ENCODE peak calls at places on chromosomes 11 and 22, in five cellular contexts. F, U, M, P and V are unnamed samples.
A peak's percentile ranks its signal among the peaks of the same experiment; 100 is the strongest.

GRCh38 chr11:24234822-24235508 is 261.9 kb upstream of the LUZP2 start:
- DNase-seq in F (no peak), U (no peak), M (peak; percentile 41), P (peak; percentile 59), V (no peak)

GRCh38 chr11:62680825-62681240 is 2.0 kb upstream of the UBXN1 start:
- DNase-seq in F (no peak), U (no peak), M (peak; percentile 90), P (peak; percentile 88), V (no peak)

GRCh38 chr11:112087212-112087611 is 539 bp downstream of the SDHD start:
- DNase-seq in F (no peak), U (no peak), M (peak; percentile 2), P (no peak), V (no peak)

GRCh38 chr22:45468872-45469572 is 33.7 kb upstream of the FBLN1 start:
- DNase-seq in F (no peak), U (no peak), M (no peak), P (peak; percentile 19), V (no peak)

GRCh38 chr11:68589817-68590216 is 94.5 kb upstream of the GAL start:
- DNase-seq in F (no peak), U (no peak), M (no peak), P (no peak), V (no peak)

GRCh38 chr22:23581252-23581634 is 1.2 kb upstream of the IGLL1 start:
- DNase-seq in F (no peak), U (no peak), M (no peak), P (no peak), V (no peak)

GRCh38 chr11:2762451-2762850 is 62.7 kb upstream of the KCNQ1OT1 start:
- DNase-seq in F (peak; percentile 26), U (no peak), M (no peak), P (no peak), V (no peak)

GRCh38 chr11:120756931-120757330 is 245.4 kb downstream of the GRIK4 start:
- DNase-seq in F (no peak), U (no peak), M (no peak), P (no peak), V (no peak)

GRCh38 chr22:23369054-23369685 is 188.9 kb downstream of the BCR start:
- DNase-seq in F (no peak), U (no peak), M (no peak), P (no peak), V (no peak)

GRCh38 chr11:57649826-57650738 is at the start of gene YPEL4:
- DNase-seq in F (peak; percentile 68), U (no peak), M (peak; percentile 87), P (peak; percentile 85), V (no peak)

GRCh38 chr11:61955416-61956135 is 5.4 kb downstream of the BEST1 start:
- DNase-seq in F (peak; percentile 43), U (no peak), M (peak; percentile 45), P (no peak), V (no peak)

GRCh38 chr11:77046060-77046501 is 11.9 kb downstream of the B3GNT6 start:
- DNase-seq in F (peak; percentile 67), U (peak; percentile 61), M (peak; percentile 25), P (peak; percentile 13), V (no peak)

GRCh38 chr11:34916014-34916809 is at the start of the genes APIP and PDHX:
- DNase-seq in F (peak; percentile 92), U (peak; percentile 99), M (peak; percentile 100), P (peak; percentile 99), V (peak; percentile 93)
- TF ChIP-seq CTCF in F (no peak), U (no peak), M (no peak), P (no peak), V (no peak)

DNA sequence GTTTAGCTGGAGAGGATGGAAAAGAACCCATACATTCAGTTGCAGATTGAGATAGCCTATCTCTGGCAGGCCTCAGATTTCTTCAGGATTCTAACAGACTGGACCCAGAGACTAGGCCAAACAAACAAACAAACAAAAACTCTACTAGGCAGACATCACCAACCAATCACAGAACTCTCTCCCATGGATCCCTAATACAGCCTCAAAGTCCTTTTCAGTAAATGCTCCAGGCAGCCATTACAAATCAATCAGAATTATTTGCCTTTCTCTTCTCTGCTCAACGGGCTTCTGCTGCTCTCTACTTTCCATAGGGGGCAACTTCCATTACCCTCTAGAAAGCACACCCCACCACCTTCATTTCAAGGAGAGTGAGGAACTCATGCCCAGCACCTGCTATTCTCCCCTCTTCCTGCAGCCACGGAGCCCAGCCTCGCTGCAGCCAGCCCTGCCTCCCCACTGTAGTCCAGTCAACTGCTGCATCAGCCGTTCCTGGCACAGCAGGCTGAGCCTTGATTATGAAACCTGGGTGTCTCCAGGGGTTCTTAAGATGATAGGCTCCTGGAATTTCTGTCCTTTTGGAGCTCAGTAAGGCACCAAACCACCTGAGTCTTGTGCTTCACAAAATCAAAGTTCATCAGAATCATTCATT is 19.0 kb upstream of the SMIM35 start:
- DNase-seq in F (no peak), U (no peak), M (no peak), P (no peak), V (no peak)
- TF ChIP-seq CTCF in F (no peak), U (no peak), M (no peak), P (no peak), V (no peak)

GRCh38 chr11:65932558-65932919 is 12.7 kb upstream of the TSGA10IP start:
- DNase-seq in F (no peak), U (no peak), M (peak; percentile 48), P (peak; percentile 22), V (no peak)
- TF ChIP-seq CTCF in F (no peak), U (no peak), M (no peak), P (no peak), V (no peak)

GRCh38 chr22:20063271-20064139 is 16.5 kb upstream of the DGCR8 start:
- DNase-seq in F (no peak), U (no peak), M (no peak), P (no peak), V (no peak)

GRCh38 chr22:20064140-20064480 is 15.9 kb upstream of the DGCR8 start:
- DNase-seq in F (no peak), U (no peak), M (no peak), P (no peak), V (no peak)

GRCh38 chr22:20064545-20065262 is 15.3 kb upstream of the DGCR8 start:
- DNase-seq in F (no peak), U (no peak), M (no peak), P (no peak), V (no peak)

GRCh38 chr22:20066617-20067383 is 13.2 kb upstream of the DGCR8 start:
- DNase-seq in F (no peak), U (no peak), M (no peak), P (no peak), V (no peak)

GRCh38 chr22:20065896-20066616 is 14.0 kb upstream of the DGCR8 start:
- DNase-seq in F (no peak), U (no peak), M (no peak), P (no peak), V (no peak)
- TF ChIP-seq CTCF in F (no peak), U (no peak), M (no peak), P (no peak), V (no peak)

GRCh38 chr22:21837184-21837979 is 30.1 kb downstream of the MAPK1 start:
- DNase-seq in F (no peak), U (no peak), M (peak; percentile 77), P (peak; percentile 86), V (no peak)
- TF ChIP-seq CTCF in F (no peak), U (no peak), M (no peak), P (no peak), V (no peak)